ENCODE peak calls at places on chromosomes 11 and 22, in five cellular contexts. G, M, F, B and C are unnamed samples.

GRCh38 chr11:118900535-118901384 is 17.1 kb downstream of the CXCR5 start:
- DNase-seq in G (no peak), M (no peak), F (no peak), B (no peak), C (no peak)

GRCh38 chr11:95229199-95230053 is 1.6 kb downstream of the SESN3 start:
- DNase-seq in G (peak; percentile 58), M (no peak), F (no peak), B (no peak), C (no peak)

GRCh38 chr11:14644396-14645246 is 1.0 kb downstream of the PDE3B start:
- DNase-seq in G (no peak), M (peak; percentile 74), F (peak; percentile 6), B (peak; percentile 43), C (peak; percentile 53)

GRCh38 chr22:28813772-28814518 is 13.6 kb upstream of the XBP1 start:
- DNase-seq in G (no peak), M (no peak), F (no peak), B (peak; percentile 43), C (no peak)

GRCh38 chr11:17410606-17411379 is 22.3 kb upstream of the KCNJ11 start:
- DNase-seq in G (no peak), M (peak; percentile 53), F (no peak), B (peak; percentile 74), C (no peak)

GRCh38 chr11:32092581-32093170 is 1.8 kb downstream of the RCN1 start:
- DNase-seq in G (no peak), M (no peak), F (no peak), B (no peak), C (no peak)

GRCh38 chr11:45146072-45147016 is at the start of gene PRDM11:
- DNase-seq in G (peak; percentile 42), M (peak; percentile 57), F (peak; percentile 16), B (peak; percentile 76), C (peak; percentile 48)

GRCh38 chr22:46770726-46771125 is 8.3 kb downstream of the TBC1D22A start:
- DNase-seq in G (peak; percentile 51), M (peak; percentile 30), F (no peak), B (no peak), C (no peak)

GRCh38 chr11:76444384-76445121 is at the start of gene EMSY:
- DNase-seq in G (peak; percentile 100), M (peak; percentile 95), F (peak; percentile 82), B (peak; percentile 96), C (peak; percentile 92)

GRCh38 chr22:22770881-22771280 is 116.7 kb upstream of the IGLL5 start:
- DNase-seq in G (no peak), M (no peak), F (no peak), B (no peak), C (no peak)

GRCh38 chr11:69113646-69114340 is 41.9 kb upstream of the SMIM38 start:
- DNase-seq in G (no peak), M (peak; percentile 14), F (no peak), B (no peak), C (no peak)

GRCh38 chr11:47508595-47509555 is 44.1 kb downstream of the CELF1 start:
- DNase-seq in G (no peak), M (peak; percentile 46), F (no peak), B (peak; percentile 51), C (no peak)

GRCh38 chr11:63906087-63906486 is 10.9 kb downstream of the RCOR2 start:
- DNase-seq in G (no peak), M (no peak), F (no peak), B (no peak), C (no peak)

GRCh38 chr11:68923614-68924013 is 19.9 kb downstream of the IGHMBP2 start:
- DNase-seq in G (no peak), M (no peak), F (no peak), B (no peak), C (no peak)

GRCh38 chr11:77407613-77408012 is 66.3 kb downstream of the PAK1 start:
- DNase-seq in G (no peak), M (peak; percentile 47), F (no peak), B (peak; percentile 80), C (no peak)

GRCh38 chr22:30206964-30207363 is 39.6 kb downstream of the LIF start:
- DNase-seq in G (no peak), M (no peak), F (no peak), B (no peak), C (no peak)